ENCODE peak calls at places on chromosome 2, in four cellular contexts. One of them, this sample, is unnamed. For H3K4me1, the result is how much of the 10 kb centered on the place peaks cover.

GRCh38 chr2:213281156-213281555 is 3.1 kb upstream of the SPAG16 start:
- DNase-seq in spleen: no peak
- DNase-seq in neural progenitor cell: no peak
- DNase-seq in sigmoid colon: no peak
- DNase-seq in this sample: no peak

GRCh38 chr2:29977284-29977683 is 55.9 kb upstream of the ALK start:
- DNase-seq in spleen: no peak
- DNase-seq in neural progenitor cell: no peak
- DNase-seq in sigmoid colon: no peak
- DNase-seq in this sample: no peak

GRCh38 chr2:26179446-26179907 is 6.6 kb downstream of the GAREM2 start:
- DNase-seq in spleen: no peak
- DNase-seq in neural progenitor cell: peak
- DNase-seq in sigmoid colon: no peak
- DNase-seq in this sample: no peak

GRCh38 chr2:208415255-208415654 is 8.7 kb downstream of the PTH2R start:
- DNase-seq in spleen: no peak
- DNase-seq in neural progenitor cell: no peak
- DNase-seq in sigmoid colon: no peak
- DNase-seq in this sample: no peak

GRCh38 chr2:222318026-222318711 is 19.4 kb upstream of the PAX3 start:
- DNase-seq in spleen: peak
- DNase-seq in neural progenitor cell: peak
- DNase-seq in sigmoid colon: no peak
- DNase-seq in this sample: peak

GRCh38 chr2:47008381-47009280 is 93.0 kb upstream of the MCFD2 start:
- DNase-seq in spleen: no peak
- DNase-seq in neural progenitor cell: peak
- DNase-seq in sigmoid colon: peak
- DNase-seq in this sample: peak

GRCh38 chr2:7034313-7034712 is 117.1 kb downstream of the RNF144A start:
- DNase-seq in spleen: no peak
- DNase-seq in neural progenitor cell: peak
- DNase-seq in sigmoid colon: peak
- DNase-seq in this sample: no peak

GRCh38 chr2:238459081-238459629 is 32.4 kb downstream of the ASB1 start:
- DNase-seq in spleen: no peak
- DNase-seq in neural progenitor cell: no peak
- DNase-seq in sigmoid colon: peak
- DNase-seq in this sample: no peak

GRCh38 chr2:207251573-207252192 is 85.9 kb upstream of the KLF7 start:
- DNase-seq in spleen: no peak
- DNase-seq in neural progenitor cell: no peak
- DNase-seq in sigmoid colon: no peak
- DNase-seq in this sample: no peak

GRCh38 chr2:22894761-22895160 is 490.2 kb upstream of the KLHL29 start:
- DNase-seq in spleen: no peak
- DNase-seq in neural progenitor cell: peak
- DNase-seq in sigmoid colon: no peak
- DNase-seq in this sample: no peak

GRCh38 chr2:74290466-74291216 is 52.6 kb downstream of the SLC4A5 start:
- DNase-seq in spleen: peak
- DNase-seq in neural progenitor cell: no peak
- DNase-seq in sigmoid colon: no peak
- DNase-seq in this sample: peak

GRCh38 chr2:45542013-45542412 is 69.1 kb downstream of the SRBD1 start:
- DNase-seq in spleen: peak
- DNase-seq in neural progenitor cell: no peak
- DNase-seq in sigmoid colon: peak
- DNase-seq in this sample: no peak

GRCh38 chr2:233082934-233083755 is 23.0 kb downstream of the INPP5D start:
- DNase-seq in spleen: no peak
- DNase-seq in neural progenitor cell: no peak
- DNase-seq in sigmoid colon: peak
- DNase-seq in this sample: no peak

GRCh38 chr2:204691911-204692510 is 146.7 kb downstream of the PARD3B start:
- DNase-seq in spleen: no peak
- DNase-seq in neural progenitor cell: peak
- DNase-seq in sigmoid colon: peak
- DNase-seq in this sample: no peak

GRCh38 chr2:30631051-30631671 is 176.1 kb downstream of the CAPN13 start:
- DNase-seq in spleen: no peak
- DNase-seq in neural progenitor cell: no peak
- DNase-seq in sigmoid colon: no peak
- DNase-seq in this sample: no peak

GRCh38 chr2:42457011-42457410 is 36.8 kb downstream of the KCNG3 start:
- DNase-seq in spleen: no peak
- DNase-seq in neural progenitor cell: peak
- DNase-seq in sigmoid colon: no peak
- DNase-seq in this sample: no peak

GRCh38 chr2:217832987-217833386 is 169.8 kb downstream of the TNS1 start:
- DNase-seq in spleen: no peak
- DNase-seq in neural progenitor cell: no peak
- DNase-seq in sigmoid colon: no peak
- DNase-seq in this sample: no peak

GRCh38 chr2:220835563-220835962 is 736.5 kb downstream of the EPHA4 start:
- DNase-seq in spleen: no peak
- DNase-seq in neural progenitor cell: no peak
- DNase-seq in sigmoid colon: no peak
- DNase-seq in this sample: no peak

GRCh38 chr2:28610583-28611201 is 114.8 kb downstream of the PLB1 start:
- DNase-seq in spleen: peak
- DNase-seq in neural progenitor cell: no peak
- DNase-seq in sigmoid colon: no peak
- DNase-seq in this sample: no peak

GRCh38 chr2:18473241-18473841 is 87.1 kb downstream of the RDH14 start:
- DNase-seq in spleen: no peak
- DNase-seq in neural progenitor cell: no peak
- DNase-seq in sigmoid colon: peak
- DNase-seq in this sample: no peak

GRCh38 chr2:199463708-199464613 is 6.2 kb upstream of the SATB2 start:
- DNase-seq in spleen: peak
- DNase-seq in neural progenitor cell: peak
- DNase-seq in sigmoid colon: no peak
- DNase-seq in this sample: peak

GRCh38 chr2:97693476-97693875 is 19.9 kb upstream of the ZAP70 start:
- DNase-seq in spleen: no peak
- DNase-seq in neural progenitor cell: no peak
- DNase-seq in sigmoid colon: no peak
- DNase-seq in this sample: no peak

GRCh38 chr2:17336458-17336857 is 181.8 kb downstream of the RAD51AP2 start:
- DNase-seq in spleen: no peak
- DNase-seq in neural progenitor cell: no peak
- DNase-seq in sigmoid colon: no peak
- DNase-seq in this sample: no peak

GRCh38 chr2:158496986-158497385 is 40.2 kb downstream of the PKP4 start:
- DNase-seq in spleen: no peak
- DNase-seq in neural progenitor cell: no peak
- DNase-seq in sigmoid colon: no peak
- DNase-seq in this sample: no peak

GRCh38 chr2:158497486-158497885 is 40.7 kb downstream of the PKP4 start:
- DNase-seq in spleen: no peak
- DNase-seq in neural progenitor cell: no peak
- DNase-seq in sigmoid colon: no peak
- DNase-seq in this sample: no peak

GRCh38 chr2:158499383-158499782 is 42.6 kb downstream of the PKP4 start:
- DNase-seq in spleen: no peak
- DNase-seq in neural progenitor cell: no peak
- DNase-seq in sigmoid colon: no peak
- DNase-seq in this sample: no peak

GRCh38 chr2:158498749-158499136 is 42.0 kb downstream of the PKP4 start:
- DNase-seq in spleen: no peak
- DNase-seq in neural progenitor cell: peak
- DNase-seq in sigmoid colon: no peak
- DNase-seq in this sample: no peak

DNA sequence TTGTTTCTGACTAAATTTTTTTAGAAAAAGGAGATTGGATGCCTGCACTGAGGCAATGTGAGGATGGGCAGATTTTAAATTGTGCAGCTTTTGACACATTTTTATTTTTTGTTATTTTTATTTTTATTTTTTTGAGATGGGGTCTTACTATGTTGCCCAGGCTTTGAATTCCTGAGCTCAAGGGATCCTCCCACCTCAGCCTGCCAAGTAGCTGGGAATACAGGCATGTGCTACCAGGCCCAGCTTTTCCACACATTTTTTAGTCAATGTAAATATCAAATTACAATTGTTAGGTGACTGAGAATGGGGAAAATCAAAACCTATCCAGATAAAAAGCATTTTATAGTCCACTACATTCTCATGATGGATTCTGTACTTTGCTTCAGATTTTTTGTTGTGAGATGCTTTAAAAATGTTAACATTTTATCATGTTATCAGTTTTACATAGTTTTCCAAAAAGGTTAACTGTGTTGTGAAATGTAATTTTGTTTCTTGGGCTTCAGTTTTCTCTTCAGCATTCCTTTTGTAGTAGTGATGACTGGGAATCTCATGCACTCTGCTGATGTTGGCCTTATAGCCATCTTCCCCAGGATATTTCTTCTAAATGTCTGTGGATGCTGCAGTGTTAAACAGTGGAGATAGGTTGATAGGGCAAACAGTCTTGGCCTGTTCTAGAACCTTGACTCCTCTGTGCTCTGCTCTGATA is 41.4 kb downstream of the PKP4 start:
- DNase-seq in spleen: no peak
- DNase-seq in neural progenitor cell: no peak
- DNase-seq in sigmoid colon: no peak
- DNase-seq in this sample: no peak
- H3K4me1 ChIP-seq in spleen: under half
- H3K4me1 ChIP-seq in neural progenitor cell: under half
- H3K4me1 ChIP-seq in sigmoid colon: under half
- H3K4me1 ChIP-seq in this sample: under half

GRCh38 chr2:164875334-164876205 is 33.9 kb upstream of the COBLL1 start:
- DNase-seq in spleen: no peak
- DNase-seq in neural progenitor cell: no peak
- DNase-seq in sigmoid colon: no peak
- DNase-seq in this sample: no peak
- TF ChIP-seq CTCF in spleen: no peak
- TF ChIP-seq CTCF in neural progenitor cell: no peak
- TF ChIP-seq CTCF in sigmoid colon: no peak
- TF ChIP-seq CTCF in this sample: no peak

DNA sequence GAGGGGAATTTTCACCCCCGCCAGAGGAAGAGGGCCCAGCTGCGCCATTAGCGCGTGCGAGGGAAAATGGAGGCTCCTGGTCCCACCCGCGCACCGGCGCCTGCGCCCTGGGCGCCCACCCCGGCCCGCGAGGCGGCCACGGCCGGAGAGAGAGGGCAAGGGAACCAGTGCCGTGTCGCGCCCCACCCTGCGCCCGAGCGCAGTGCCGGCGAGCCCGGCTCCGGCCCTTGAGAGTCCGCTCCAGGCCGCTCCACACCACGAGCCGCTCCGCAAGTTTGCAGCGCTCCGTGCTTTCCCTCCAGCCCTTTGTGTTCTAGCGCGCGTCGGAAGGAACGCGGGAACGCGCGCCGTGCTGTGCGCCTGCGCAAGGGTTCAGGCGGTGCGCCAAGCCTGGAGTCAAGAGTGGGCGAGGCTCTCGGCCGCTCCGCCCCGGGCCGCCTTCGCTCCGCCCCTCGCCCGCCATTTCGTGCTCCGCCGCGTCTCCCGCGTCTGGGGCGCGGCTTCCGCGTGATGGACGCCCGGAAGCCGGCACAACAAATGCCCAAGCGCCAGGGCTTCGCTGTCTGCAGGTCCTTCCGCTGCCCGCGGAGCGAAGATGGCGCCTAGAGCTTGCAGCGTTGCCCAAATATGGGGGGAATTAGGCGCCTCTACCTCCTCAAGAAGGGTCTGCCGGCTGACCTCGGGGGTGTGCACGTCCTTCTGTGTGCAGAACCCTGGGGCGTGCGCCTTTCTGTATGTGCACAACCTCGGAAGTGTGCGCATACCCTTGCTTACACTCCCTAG is 46.1 kb upstream of the PTMA start:
- DNase-seq in spleen: peak
- DNase-seq in neural progenitor cell: peak
- DNase-seq in sigmoid colon: peak
- DNase-seq in this sample: peak
- H3K4me3 ChIP-seq in spleen: peak
- H3K4me3 ChIP-seq in neural progenitor cell: peak
- H3K4me3 ChIP-seq in sigmoid colon: peak
- H3K4me3 ChIP-seq in this sample: peak

GRCh38 chr2:170523506-170523905 is 191.6 kb upstream of the SP5 start:
- DNase-seq in spleen: no peak
- DNase-seq in neural progenitor cell: no peak
- DNase-seq in sigmoid colon: no peak
- DNase-seq in this sample: no peak
- H3K4me1 ChIP-seq in spleen: under half
- H3K4me1 ChIP-seq in neural progenitor cell: under half
- H3K4me1 ChIP-seq in sigmoid colon: under half
- H3K4me1 ChIP-seq in this sample: under half

GRCh38 chr2:216591480-216591879 is 41.7 kb upstream of the IGFBP2 start:
- DNase-seq in spleen: no peak
- DNase-seq in neural progenitor cell: no peak
- DNase-seq in sigmoid colon: no peak
- DNase-seq in this sample: no peak
- TF ChIP-seq CTCF in spleen: no peak
- TF ChIP-seq CTCF in neural progenitor cell: no peak
- TF ChIP-seq CTCF in sigmoid colon: no peak
- TF ChIP-seq CTCF in this sample: no peak

DNA sequence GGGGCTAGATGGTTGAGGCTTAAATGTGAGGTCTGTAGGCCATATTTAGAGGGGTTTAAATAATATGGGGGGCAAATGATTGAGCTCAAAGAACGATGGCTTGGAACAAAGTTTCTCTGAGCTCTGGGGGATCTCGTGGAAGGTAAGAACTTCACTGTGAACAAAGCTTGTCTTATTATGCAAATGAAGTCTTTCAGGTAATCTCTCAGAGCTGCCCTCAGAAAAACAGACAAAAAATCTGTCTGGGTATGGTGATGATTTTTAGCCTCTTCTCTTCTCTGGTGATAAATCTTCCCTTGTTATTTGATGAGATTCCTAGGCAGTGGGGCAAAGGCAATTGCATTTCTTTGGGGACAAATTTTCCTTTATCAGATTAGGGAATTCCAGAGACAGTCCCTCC is 760.3 kb downstream of the TSN start:
- DNase-seq in spleen: no peak
- DNase-seq in neural progenitor cell: peak
- DNase-seq in sigmoid colon: no peak
- DNase-seq in this sample: no peak
- H3K4me3 ChIP-seq in spleen: no peak
- H3K4me3 ChIP-seq in neural progenitor cell: peak
- H3K4me3 ChIP-seq in sigmoid colon: no peak
- H3K4me3 ChIP-seq in this sample: no peak

GRCh38 chr2:161386228-161386627 is 29.9 kb upstream of the TBR1 start:
- DNase-seq in spleen: no peak
- DNase-seq in neural progenitor cell: no peak
- DNase-seq in sigmoid colon: no peak
- DNase-seq in this sample: no peak
- H3K4me1 ChIP-seq in spleen: under half
- H3K4me1 ChIP-seq in neural progenitor cell: under half
- H3K4me1 ChIP-seq in sigmoid colon: under half
- H3K4me1 ChIP-seq in this sample: under half